ENCODE peak calls at places on chromosomes 7 and 10, in four cellular contexts. S is K562, U is HCT116, D is HepG2. P is an unnamed sample.

GRCh38 chr7:20359397-20359963 is 28.8 kb downstream of the ITGB8 start:
- DNase-seq in S (no peak), U (no peak), D (no peak), P (no peak)

GRCh38 chr10:109957092-109957797 is 33.9 kb upstream of the XPNPEP1 start:
- DNase-seq in S (no peak), U (no peak), D (no peak), P (no peak)

GRCh38 chr7:101932053-101932452 is 114.6 kb downstream of the CUX1 start:
- DNase-seq in S (no peak), U (no peak), D (no peak), P (no peak)

GRCh38 chr7:24572421-24573007 is 738 bp upstream of the PALS2 start:
- DNase-seq in S (peak; percentile 20), U (no peak), D (peak; percentile 13), P (peak; percentile 54)

GRCh38 chr7:12518920-12519681 is 51.4 kb upstream of the SCIN start:
- DNase-seq in S (peak; percentile 37), U (no peak), D (peak; percentile 34), P (peak; percentile 35)

GRCh38 chr7:54802841-54803240 is 43.8 kb upstream of the SEC61G start:
- DNase-seq in S (no peak), U (no peak), D (no peak), P (no peak)

GRCh38 chr7:81857385-81857784 is 87.5 kb upstream of the HGF start:
- DNase-seq in S (no peak), U (no peak), D (no peak), P (no peak)

GRCh38 chr10:43383204-43383971 is 12.0 kb downstream of the FXYD4 start:
- DNase-seq in S (no peak), U (no peak), D (no peak), P (no peak)

GRCh38 chr10:84665883-84666463 is 337.6 kb downstream of the CCSER2 start:
- DNase-seq in S (peak; percentile 71), U (peak; percentile 21), D (peak; percentile 37), P (no peak)

GRCh38 chr10:119198438-119198837 is 8.9 kb upstream of the GRK5 start:
- DNase-seq in S (peak; percentile 60), U (no peak), D (no peak), P (no peak)

GRCh38 chr7:134327896-134328295 is 11.2 kb upstream of the SLC35B4 start:
- DNase-seq in S (peak; percentile 91), U (peak; percentile 75), D (peak; percentile 57), P (peak; percentile 47)

GRCh38 chr7:74094224-74095095 is 10.9 kb downstream of the LIMK1 start:
- DNase-seq in S (peak; percentile 64), U (peak; percentile 51), D (no peak), P (peak; percentile 90)

GRCh38 chr7:106779877-106780276 is 85.2 kb upstream of the PIK3CG start:
- DNase-seq in S (peak; percentile 71), U (peak; percentile 59), D (peak; percentile 46), P (no peak)

GRCh38 chr7:39510738-39511372 is 55.3 kb upstream of the YAE1 start:
- DNase-seq in S (no peak), U (no peak), D (no peak), P (no peak)

GRCh38 chr7:34365011-34365410 is 293.0 kb upstream of the NPSR1 start:
- DNase-seq in S (no peak), U (no peak), D (no peak), P (no peak)

GRCh38 chr10:70125918-70126590 is 6.6 kb downstream of the AIFM2 start:
- DNase-seq in S (no peak), U (no peak), D (no peak), P (no peak)

GRCh38 chr7:17968791-17969715 is 28.8 kb upstream of the SNX13 start:
- DNase-seq in S (no peak), U (no peak), D (no peak), P (no peak)

GRCh38 chr7:21099432-21099831 is 312.7 kb upstream of the SP8 start:
- DNase-seq in S (no peak), U (no peak), D (no peak), P (no peak)

GRCh38 chr7:94345907-94346306 is 48.8 kb upstream of the COL1A2 start:
- DNase-seq in S (no peak), U (no peak), D (no peak), P (no peak)

GRCh38 chr10:78944658-78945333 is 124.0 kb upstream of the ZMIZ1 start:
- DNase-seq in S (no peak), U (no peak), D (no peak), P (no peak)

GRCh38 chr10:68598978-68599753 is 39.0 kb downstream of the TET1 start:
- DNase-seq in S (peak; percentile 28), U (no peak), D (peak; percentile 56), P (peak; percentile 58)

GRCh38 chr7:150728609-150729008 is 8.6 kb upstream of the GIMAP5 start:
- DNase-seq in S (no peak), U (no peak), D (no peak), P (no peak)

GRCh38 chr7:12351843-12352242 is 51.8 kb downstream of the VWDE start:
- DNase-seq in S (peak; percentile 39), U (no peak), D (no peak), P (no peak)

GRCh38 chr10:94061026-94061425 is 67.3 kb downstream of the PLCE1 start:
- DNase-seq in S (no peak), U (no peak), D (no peak), P (no peak)

GRCh38 chr10:116197961-116198360 is 75.0 kb downstream of the GFRA1 start:
- DNase-seq in S (no peak), U (no peak), D (no peak), P (no peak)

GRCh38 chr10:116195039-116195438 is 78.0 kb downstream of the GFRA1 start:
- DNase-seq in S (no peak), U (no peak), D (no peak), P (no peak)

GRCh38 chr10:116194061-116194460 is 78.9 kb downstream of the GFRA1 start:
- DNase-seq in S (no peak), U (no peak), D (no peak), P (no peak)

GRCh38 chr10:116198636-116199035 is 74.4 kb downstream of the GFRA1 start:
- DNase-seq in S (no peak), U (no peak), D (no peak), P (no peak)

GRCh38 chr10:116195583-116195982 is 77.4 kb downstream of the GFRA1 start:
- DNase-seq in S (no peak), U (no peak), D (no peak), P (no peak)
- TF ChIP-seq ELF1 in S (no peak), U (no peak), D (no peak), P (no peak)

GRCh38 chr7:855686-856369 is 20.5 kb upstream of the GET4 start:
- DNase-seq in S (no peak), U (no peak), D (no peak), P (no peak)
- TF ChIP-seq ELF1 in S (no peak), U (no peak), D (no peak), P (no peak)

GRCh38 chr7:151940048-151940845 is 16.0 kb upstream of the GALNTL5 start:
- DNase-seq in S (no peak), U (no peak), D (no peak), P (peak; percentile 57)
- TF ChIP-seq ELF1 in S (no peak), U (no peak), D (no peak), P (no peak)

DNA sequence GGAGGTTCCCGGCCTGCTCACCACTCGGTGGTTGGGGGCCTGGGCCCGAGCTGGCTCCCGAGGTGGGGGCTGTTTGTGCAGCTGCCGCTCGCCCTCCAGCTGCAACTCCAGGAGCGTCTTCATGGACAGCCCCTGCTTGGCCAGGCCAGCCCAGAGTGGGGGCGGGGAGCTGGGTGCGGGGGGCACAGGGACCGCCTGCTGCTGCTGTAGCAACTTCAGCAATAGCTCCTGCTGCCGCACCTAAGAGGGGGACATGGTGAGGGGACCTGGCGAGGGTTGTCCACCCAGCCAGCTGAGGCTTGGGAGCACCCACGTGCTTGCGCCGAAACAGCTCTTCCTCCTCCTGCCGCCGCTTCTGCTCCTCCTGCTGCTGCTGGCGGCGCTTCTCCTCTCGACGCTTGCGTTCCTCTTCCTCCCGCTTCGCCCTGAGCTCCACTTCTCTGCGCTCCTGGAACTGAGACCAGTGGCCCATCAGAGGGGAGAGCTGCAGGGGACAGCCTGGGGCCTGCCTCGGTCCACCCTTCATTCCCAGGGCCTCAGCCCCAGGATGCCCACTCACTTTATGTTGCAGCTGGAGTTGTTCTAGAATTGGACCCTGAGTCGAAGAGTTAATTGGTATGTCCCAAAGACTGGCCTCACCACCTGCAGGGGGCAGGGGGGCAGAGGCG is 9.6 kb downstream of the GNB2 start:
- DNase-seq in S (no peak), U (no peak), D (no peak), P (peak; percentile 60)
- TF ChIP-seq ELF1 in S (no peak), U (no peak), D (no peak), P (no peak)

DNA sequence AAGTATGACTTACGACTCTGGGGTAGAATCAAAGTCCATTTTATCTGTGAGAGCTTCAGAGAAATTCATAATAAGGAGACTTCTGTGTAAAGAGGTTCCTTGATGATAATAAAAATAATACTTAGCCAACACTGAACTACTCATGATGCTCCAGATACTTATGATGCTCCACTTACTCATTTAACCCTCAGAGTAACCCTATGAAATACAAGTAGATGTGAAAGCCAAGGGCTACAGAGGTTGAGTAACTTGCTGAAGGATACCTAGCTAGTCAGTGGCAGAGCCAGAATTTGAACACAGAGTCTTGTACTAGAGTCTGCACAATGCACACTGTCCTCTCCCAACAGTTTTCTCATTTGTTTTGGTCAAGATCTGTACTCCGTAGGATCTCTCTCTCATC is 89.5 kb downstream of the HECW1 start:
- DNase-seq in S (no peak), U (no peak), D (no peak), P (no peak)
- TF ChIP-seq ELF1 in S (no peak), U (no peak), D (no peak), P (no peak)

GRCh38 chr7:87875151-87876039 is 765 bp downstream of the SLC25A40 start:
- DNase-seq in S (peak; percentile 49), U (no peak), D (peak; percentile 18), P (peak; percentile 86)
- TF ChIP-seq ELF1 in S (no peak), U (no peak), D (no peak), P (no peak)